ENCODE peak calls at places on chromosome 7, in six cellular contexts. O is right lobe of liver, Q is K562, W is A549, Z is uterus, F is upper lobe of left lung. D is an unnamed sample.

GRCh38 chr7:138024765-138025164 is 22.9 kb upstream of the CREB3L2 start:
- DNase-seq in O (no peak), Z (no peak), Q (no peak), W (no peak), F (no peak), D (no peak)

GRCh38 chr7:17830206-17830605 is 110.1 kb downstream of the SNX13 start:
- DNase-seq in F (no peak), Z (no peak), O (no peak), Q (no peak), W (no peak), D (no peak)

GRCh38 chr7:72493850-72494661 is 81.9 kb upstream of the CALN1 start:
- DNase-seq in F (peak), O (peak), W (peak), Z (no peak), Q (peak), D (peak)

GRCh38 chr7:46945328-46945727 is 636.6 kb downstream of the TNS3 start:
- DNase-seq in Q (no peak), Z (no peak), O (no peak), W (no peak), F (no peak), D (no peak)

GRCh38 chr7:142338633-142339501 is 81.0 kb upstream of the PRSS58 start:
- DNase-seq in Q (peak), F (no peak), W (peak), Z (no peak), O (no peak), D (peak)

GRCh38 chr7:132738254-132738653 is 162.0 kb upstream of the PLXNA4 start:
- DNase-seq in F (no peak), W (peak), Q (no peak), Z (no peak), O (no peak), D (no peak)

GRCh38 chr7:29084832-29085231 is 61.5 kb downstream of the CPVL start:
- DNase-seq in O (no peak), F (no peak), Z (no peak), W (no peak), Q (no peak), D (no peak)

GRCh38 chr7:85890244-85890811 is 703.5 kb upstream of the SEMA3D start:
- DNase-seq in F (no peak), W (peak), O (no peak), Z (no peak), Q (peak), D (no peak)

GRCh38 chr7:123845823-123846216 is 851 bp downstream of the HYAL4 start:
- DNase-seq in Q (no peak), O (no peak), Z (no peak), F (no peak), W (no peak), D (no peak)

GRCh38 chr7:28406192-28406591 is 6.1 kb upstream of the CREB5 start:
- DNase-seq in Z (no peak), F (no peak), Q (no peak), W (no peak), O (no peak), D (no peak)

GRCh38 chr7:28619256-28619655 is 206.9 kb downstream of the CREB5 start:
- DNase-seq in Z (no peak), Q (no peak), W (no peak), F (no peak), O (no peak), D (no peak)

GRCh38 chr7:75727881-75728592 is 10.7 kb downstream of the HIP1 start:
- DNase-seq in Q (no peak), W (peak), Z (peak), F (peak), O (no peak), D (peak)

GRCh38 chr7:14834456-14834855 is 68.1 kb downstream of the DGKB start:
- DNase-seq in F (no peak), Z (no peak), W (no peak), Q (no peak), O (no peak), D (no peak)

GRCh38 chr7:4273566-4274230 is 408.4 kb upstream of the FOXK1 start:
- DNase-seq in F (no peak), O (no peak), Z (no peak), Q (no peak), W (no peak), D (no peak)

GRCh38 chr7:93148135-93148534 is at the start of gene SAMD9L:
- DNase-seq in F (no peak), Q (no peak), Z (no peak), W (peak), O (no peak), D (peak)

GRCh38 chr7:30171753-30172447 is 37.1 kb downstream of the MTURN start:
- DNase-seq in Q (no peak), O (no peak), Z (no peak), F (no peak), W (peak), D (peak)

GRCh38 chr7:28996836-28997235 is 38.7 kb upstream of the TRIL start:
- DNase-seq in Q (no peak), Z (no peak), O (no peak), F (no peak), W (no peak), D (no peak)

GRCh38 chr7:41643616-41644015 is 59.3 kb downstream of the INHBA start:
- DNase-seq in Q (no peak), F (no peak), O (no peak), W (no peak), Z (no peak), D (no peak)

GRCh38 chr7:96045181-96045580 is 272.8 kb downstream of the DYNC1I1 start:
- DNase-seq in Q (no peak), Z (no peak), W (no peak), F (no peak), O (no peak), D (no peak)

GRCh38 chr7:151062399-151063211 is 3.2 kb downstream of the SLC4A2 start:
- DNase-seq in F (peak), Z (peak), W (peak), O (peak), Q (peak), D (no peak)
- H3K4me3 ChIP-seq in F (peak), Z (no peak), W (peak), O (peak), Q (peak), D (no peak)

DNA sequence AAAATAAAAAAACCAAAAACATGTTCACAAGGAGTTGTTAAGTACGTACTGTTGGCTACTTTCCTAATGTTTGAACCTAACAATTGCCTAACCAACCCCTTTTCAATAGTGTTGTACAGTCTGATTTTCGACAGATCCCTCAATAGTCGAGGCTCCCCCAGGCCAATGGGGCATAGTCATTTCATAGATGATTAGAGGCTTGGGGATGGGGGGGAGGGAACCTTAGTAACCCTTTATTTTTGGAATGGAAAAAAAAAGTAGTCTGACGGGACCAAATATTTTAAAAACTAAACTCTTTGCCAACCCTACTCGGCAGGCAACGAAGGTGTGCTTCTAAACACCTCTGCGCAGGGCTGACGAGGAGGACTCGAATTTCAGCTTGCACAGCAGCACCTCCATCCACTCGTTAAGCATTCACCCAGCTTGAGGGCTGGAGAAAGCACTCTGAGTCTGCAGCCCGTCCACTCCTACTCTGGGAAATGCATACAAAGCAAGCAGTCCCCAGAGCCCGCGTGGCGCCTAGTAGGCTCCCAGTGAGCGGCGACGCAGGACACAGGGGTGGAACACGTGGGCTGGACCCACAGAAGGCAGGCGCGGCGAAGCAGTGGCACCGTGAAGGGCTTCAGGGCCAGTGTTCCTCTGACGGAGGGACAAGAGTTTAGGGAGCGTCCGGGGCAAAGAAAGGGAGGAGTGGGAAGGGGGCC is 892 bp downstream of the PUS7 start:
- DNase-seq in O (peak), F (peak), W (peak), Z (peak), Q (peak), D (peak)
- H3K27ac ChIP-seq in O (peak), F (peak), W (peak), Z (peak), Q (peak), D (peak)

DNA sequence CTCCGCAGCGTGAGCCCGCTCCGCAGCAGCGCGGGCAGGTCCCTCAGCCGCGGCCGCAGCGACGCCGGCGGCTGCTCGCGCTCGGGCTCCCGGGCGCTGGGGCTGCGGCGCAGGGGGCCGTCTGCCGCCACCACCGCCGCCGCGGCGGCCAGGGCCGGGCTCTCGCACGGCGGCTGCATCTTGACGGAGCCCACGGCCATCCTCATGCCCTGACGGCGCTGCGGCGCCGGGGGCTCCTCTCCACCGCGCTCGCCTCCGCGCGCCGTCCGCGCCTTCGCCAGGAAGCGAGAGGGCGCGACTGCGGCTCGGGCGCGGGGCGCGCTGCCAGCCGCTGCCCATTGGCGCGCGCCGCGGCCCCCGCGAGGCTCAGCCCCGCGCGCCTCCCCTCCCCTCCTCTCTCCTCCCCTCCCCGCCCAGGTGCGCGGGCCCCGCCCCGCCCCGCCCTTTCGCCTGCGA is at the start of gene RAPGEF5:
- DNase-seq in F (peak), Z (no peak), Q (no peak), O (peak), W (no peak), D (peak)
- TF ChIP-seq POLR2A in F (no peak), Z (no peak), Q (no peak), O (peak), W (no peak), D (no peak)

GRCh38 chr7:8435597-8436243 is 2.3 kb downstream of the NXPH1 start:
- DNase-seq in Q (no peak), F (no peak), W (no peak), O (no peak), Z (no peak), D (no peak)

GRCh38 chr7:8434290-8435002 is 1.0 kb downstream of the NXPH1 start:
- DNase-seq in O (no peak), W (no peak), Q (no peak), Z (no peak), F (no peak), D (no peak)

GRCh38 chr7:8433477-8434289 is at the start of gene NXPH1:
- DNase-seq in Z (no peak), F (no peak), W (no peak), Q (peak), O (no peak), D (peak)

GRCh38 chr7:8435120-8435519 is 1.7 kb downstream of the NXPH1 start:
- DNase-seq in Q (no peak), W (no peak), F (no peak), Z (no peak), O (no peak), D (no peak)

DNA sequence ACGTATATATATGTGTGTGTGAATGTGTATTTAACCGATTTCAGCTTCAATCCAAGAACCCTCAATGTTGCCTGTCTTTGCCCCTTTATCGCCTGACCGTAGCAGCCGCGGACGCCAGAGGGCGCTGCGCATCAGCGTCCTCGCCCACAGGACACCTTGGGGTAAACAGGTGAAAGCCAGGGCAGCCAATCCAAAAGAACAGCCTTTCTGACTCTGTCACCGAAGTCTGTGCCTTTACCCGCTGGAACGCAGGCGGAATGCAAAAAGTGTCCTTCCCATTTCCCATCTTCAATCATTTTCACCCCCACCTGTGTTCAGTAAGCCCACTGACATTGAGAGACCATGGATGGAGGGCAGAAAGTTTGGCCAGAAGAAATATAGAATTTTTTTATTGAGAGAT is 3.6 kb downstream of the NXPH1 start:
- DNase-seq in Z (no peak), Q (peak), F (peak), W (peak), O (peak), D (peak)
- H3K4me3 ChIP-seq in Z (no peak), Q (no peak), F (no peak), W (no peak), O (no peak), D (no peak)

DNA sequence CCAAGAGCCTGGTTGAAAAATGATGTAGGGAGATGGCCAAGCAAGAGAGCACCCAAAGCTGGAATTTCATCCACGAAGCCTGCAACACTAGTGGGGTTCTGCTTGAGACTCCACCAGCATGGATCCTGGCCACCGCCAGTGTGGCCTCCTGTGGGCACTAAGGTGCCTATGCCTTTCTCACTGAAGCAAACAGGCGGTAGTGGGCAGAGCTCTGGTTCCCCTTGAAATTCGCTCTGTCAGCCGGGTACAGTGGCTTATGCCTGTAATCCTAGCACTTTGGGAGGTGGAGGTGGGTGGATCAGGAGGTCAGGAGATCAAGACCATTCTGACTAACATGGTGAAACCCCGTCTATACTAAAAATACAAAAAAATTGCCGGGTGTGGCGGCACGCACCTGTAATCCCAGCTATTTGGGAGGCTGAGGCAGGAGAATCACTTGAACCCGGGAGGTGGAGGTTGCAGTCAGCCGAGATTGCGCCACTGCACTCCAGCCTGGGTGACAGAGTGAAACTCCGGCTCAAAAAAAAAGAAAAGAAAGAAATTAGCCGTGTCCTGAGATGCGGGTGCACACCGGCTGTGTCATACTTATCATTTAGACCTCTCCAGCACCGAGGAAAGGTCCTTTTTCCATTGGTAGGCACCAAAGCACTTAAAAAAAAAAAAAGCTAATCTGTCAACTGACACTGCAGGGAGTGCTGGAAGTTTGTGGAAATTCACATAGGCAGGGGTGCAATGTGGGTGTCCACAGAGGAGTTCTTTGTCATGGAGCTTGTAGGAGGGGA is 28.3 kb downstream of the CCM2 start:
- DNase-seq in Q (no peak), Z (no peak), O (peak), F (no peak), W (no peak), D (no peak)
- H3K27ac ChIP-seq in Q (no peak), Z (no peak), O (no peak), F (peak), W (no peak), D (no peak)

GRCh38 chr7:139828880-139829653 is at the start of gene TBXAS1:
- DNase-seq in Q (no peak), F (peak), W (peak), Z (no peak), O (no peak), D (no peak)
- TF ChIP-seq POLR2A in Q (no peak), F (peak), W (no peak), Z (no peak), O (no peak), D (no peak)